ENCODE peak calls at places on chromosome 12, in five cellular contexts. One of them, this sample, is unnamed.

GRCh38 chr12:108357834-108358579 is 18.9 kb upstream of the CMKLR1 start:
- DNase-seq in CD4-positive, alpha-beta T cell: no peak
- DNase-seq in MCF 10A: no peak
- DNase-seq in Kasumi-1: no peak
- DNase-seq in ACHN: no peak
- DNase-seq in this sample: peak; percentile 16

GRCh38 chr12:71046215-71046614 is 111.6 kb downstream of the TSPAN8 start:
- DNase-seq in Kasumi-1: no peak
- DNase-seq in CD4-positive, alpha-beta T cell: no peak
- DNase-seq in MCF 10A: peak; percentile 14
- DNase-seq in ACHN: no peak
- DNase-seq in this sample: no peak

GRCh38 chr12:78863482-78864427 is 819 bp upstream of the SYT1 start:
- DNase-seq in CD4-positive, alpha-beta T cell: no peak
- DNase-seq in MCF 10A: peak; percentile 72
- DNase-seq in ACHN: peak; percentile 89
- DNase-seq in Kasumi-1: no peak
- DNase-seq in this sample: peak; percentile 91

GRCh38 chr12:108448246-108448645 is 66.8 kb upstream of the FICD start:
- DNase-seq in Kasumi-1: no peak
- DNase-seq in CD4-positive, alpha-beta T cell: no peak
- DNase-seq in MCF 10A: no peak
- DNase-seq in ACHN: no peak
- DNase-seq in this sample: no peak

GRCh38 chr12:13204428-13204827 is 7.9 kb downstream of the EMP1 start:
- DNase-seq in CD4-positive, alpha-beta T cell: no peak
- DNase-seq in Kasumi-1: no peak
- DNase-seq in MCF 10A: no peak
- DNase-seq in ACHN: no peak
- DNase-seq in this sample: no peak

GRCh38 chr12:21296751-21297406 is 37.8 kb downstream of the SLCO1A2 start:
- DNase-seq in MCF 10A: peak; percentile 26
- DNase-seq in Kasumi-1: peak; percentile 35
- DNase-seq in ACHN: peak; percentile 51
- DNase-seq in CD4-positive, alpha-beta T cell: no peak
- DNase-seq in this sample: peak; percentile 13

GRCh38 chr12:6233121-6233971 is 33.1 kb downstream of the CD9 start:
- DNase-seq in MCF 10A: no peak
- DNase-seq in Kasumi-1: no peak
- DNase-seq in CD4-positive, alpha-beta T cell: no peak
- DNase-seq in ACHN: peak; percentile 24
- DNase-seq in this sample: no peak

GRCh38 chr12:57474862-57475261 is 4.8 kb downstream of the ARHGAP9 start:
- DNase-seq in ACHN: no peak
- DNase-seq in Kasumi-1: no peak
- DNase-seq in CD4-positive, alpha-beta T cell: no peak
- DNase-seq in MCF 10A: no peak
- DNase-seq in this sample: no peak

GRCh38 chr12:89345830-89346740 is 6.2 kb downstream of the DUSP6 start:
- DNase-seq in CD4-positive, alpha-beta T cell: no peak
- DNase-seq in Kasumi-1: peak; percentile 99
- DNase-seq in ACHN: no peak
- DNase-seq in MCF 10A: peak; percentile 78
- DNase-seq in this sample: peak; percentile 96

GRCh38 chr12:96172981-96173380 is 21.2 kb upstream of the ELK3 start:
- DNase-seq in ACHN: no peak
- DNase-seq in MCF 10A: no peak
- DNase-seq in CD4-positive, alpha-beta T cell: no peak
- DNase-seq in Kasumi-1: no peak
- DNase-seq in this sample: no peak

GRCh38 chr12:44465139-44465538 is 411.0 kb downstream of the NELL2 start:
- DNase-seq in MCF 10A: no peak
- DNase-seq in Kasumi-1: peak; percentile 19
- DNase-seq in ACHN: peak; percentile 12
- DNase-seq in CD4-positive, alpha-beta T cell: no peak
- DNase-seq in this sample: peak; percentile 44

GRCh38 chr12:110585231-110585799 is 2.2 kb upstream of the PPTC7 start:
- DNase-seq in CD4-positive, alpha-beta T cell: no peak
- DNase-seq in MCF 10A: no peak
- DNase-seq in Kasumi-1: peak; percentile 93
- DNase-seq in ACHN: no peak
- DNase-seq in this sample: peak; percentile 26

GRCh38 chr12:27595231-27595642 is 71.2 kb downstream of the PPFIBP1 start:
- DNase-seq in ACHN: peak; percentile 71
- DNase-seq in MCF 10A: no peak
- DNase-seq in Kasumi-1: no peak
- DNase-seq in CD4-positive, alpha-beta T cell: no peak
- DNase-seq in this sample: peak; percentile 74

This sample was measured in mesendoderm.